ENCODE peak calls at places on chromosomes 2 and 18, in six cellular contexts. One of them, this sample, is unnamed. For H3K4me1 and H3K9me3, the result is how much of the 10 kb centered on the place peaks cover.

GRCh38 chr2:118634876-118635275 is 212.6 kb downstream of the EN1 start:
- ATAC-seq in GM12878: no peak
- ATAC-seq in K562: no peak
- ATAC-seq in A549: no peak
- ATAC-seq in upper lobe of left lung: no peak
- ATAC-seq in HepG2: no peak
- ATAC-seq in this sample: no peak

GRCh38 chr2:6993230-6993640 is 76.0 kb downstream of the RNF144A start:
- ATAC-seq in HepG2: no peak
- ATAC-seq in GM12878: no peak
- ATAC-seq in A549: no peak
- ATAC-seq in upper lobe of left lung: peak
- ATAC-seq in K562: no peak
- ATAC-seq in this sample: peak

GRCh38 chr2:223613017-223613950 is 11.1 kb upstream of the SCG2 start:
- ATAC-seq in upper lobe of left lung: peak
- ATAC-seq in HepG2: peak
- ATAC-seq in K562: peak
- ATAC-seq in GM12878: no peak
- ATAC-seq in A549: peak
- ATAC-seq in this sample: peak

GRCh38 chr18:77366725-77367641 is 117.3 kb downstream of the GALR1 start:
- ATAC-seq in upper lobe of left lung: peak
- ATAC-seq in K562: no peak
- ATAC-seq in GM12878: no peak
- ATAC-seq in A549: peak
- ATAC-seq in HepG2: peak
- ATAC-seq in this sample: peak

GRCh38 chr2:241858206-241859016 is at the start of gene PDCD1:
- ATAC-seq in HepG2: peak
- ATAC-seq in upper lobe of left lung: no peak
- ATAC-seq in K562: peak
- ATAC-seq in A549: peak
- ATAC-seq in GM12878: peak
- ATAC-seq in this sample: no peak

GRCh38 chr2:148876589-148877402 is 1.8 kb downstream of the KIF5C start:
- ATAC-seq in A549: no peak
- ATAC-seq in upper lobe of left lung: peak
- ATAC-seq in GM12878: no peak
- ATAC-seq in HepG2: peak
- ATAC-seq in K562: no peak
- ATAC-seq in this sample: no peak

GRCh38 chr2:170873035-170873692 is 55.9 kb upstream of the GORASP2 start:
- ATAC-seq in GM12878: peak
- ATAC-seq in HepG2: peak
- ATAC-seq in A549: peak
- ATAC-seq in K562: peak
- ATAC-seq in upper lobe of left lung: peak
- ATAC-seq in this sample: peak

GRCh38 chr2:120442923-120443571 is 97.1 kb downstream of the INHBB start:
- ATAC-seq in upper lobe of left lung: peak
- ATAC-seq in HepG2: no peak
- ATAC-seq in GM12878: no peak
- ATAC-seq in A549: peak
- ATAC-seq in K562: peak
- ATAC-seq in this sample: peak

GRCh38 chr2:120238728-120239487 is 13.7 kb upstream of the RALB start:
- ATAC-seq in K562: peak
- ATAC-seq in HepG2: peak
- ATAC-seq in GM12878: no peak
- ATAC-seq in A549: peak
- ATAC-seq in upper lobe of left lung: peak
- ATAC-seq in this sample: peak

GRCh38 chr18:42514522-42514921 is 559.5 kb downstream of the PIK3C3 start:
- ATAC-seq in upper lobe of left lung: no peak
- ATAC-seq in A549: no peak
- ATAC-seq in GM12878: peak
- ATAC-seq in HepG2: no peak
- ATAC-seq in K562: no peak
- ATAC-seq in this sample: no peak

GRCh38 chr2:132477962-132478361 is 61.4 kb downstream of the GPR39 start:
- ATAC-seq in HepG2: no peak
- ATAC-seq in GM12878: no peak
- ATAC-seq in upper lobe of left lung: peak
- ATAC-seq in A549: no peak
- ATAC-seq in K562: no peak
- ATAC-seq in this sample: no peak

GRCh38 chr2:24625728-24626484 is 134.9 kb downstream of the NCOA1 start:
- ATAC-seq in GM12878: no peak
- ATAC-seq in K562: peak
- ATAC-seq in HepG2: no peak
- ATAC-seq in upper lobe of left lung: no peak
- ATAC-seq in A549: no peak
- ATAC-seq in this sample: no peak

GRCh38 chr2:85174943-85175342 is 41.8 kb downstream of the TCF7L1 start:
- ATAC-seq in HepG2: peak
- ATAC-seq in upper lobe of left lung: no peak
- ATAC-seq in GM12878: no peak
- ATAC-seq in K562: no peak
- ATAC-seq in A549: no peak
- ATAC-seq in this sample: no peak

GRCh38 chr18:48391863-48392262 is 17.3 kb downstream of the ZBTB7C start:
- ATAC-seq in HepG2: no peak
- ATAC-seq in GM12878: no peak
- ATAC-seq in K562: no peak
- ATAC-seq in upper lobe of left lung: no peak
- ATAC-seq in A549: no peak
- ATAC-seq in this sample: no peak

GRCh38 chr2:169711751-169712509 is 17.7 kb downstream of the PHOSPHO2 start:
- ATAC-seq in K562: peak
- ATAC-seq in GM12878: no peak
- ATAC-seq in HepG2: no peak
- ATAC-seq in A549: no peak
- ATAC-seq in upper lobe of left lung: no peak
- ATAC-seq in this sample: no peak
- H3K4me1 ChIP-seq in K562: under half
- H3K4me1 ChIP-seq in GM12878: under half
- H3K4me1 ChIP-seq in HepG2: half or more
- H3K4me1 ChIP-seq in A549: under half
- H3K4me1 ChIP-seq in upper lobe of left lung: under half
- H3K4me1 ChIP-seq in this sample: under half

DNA sequence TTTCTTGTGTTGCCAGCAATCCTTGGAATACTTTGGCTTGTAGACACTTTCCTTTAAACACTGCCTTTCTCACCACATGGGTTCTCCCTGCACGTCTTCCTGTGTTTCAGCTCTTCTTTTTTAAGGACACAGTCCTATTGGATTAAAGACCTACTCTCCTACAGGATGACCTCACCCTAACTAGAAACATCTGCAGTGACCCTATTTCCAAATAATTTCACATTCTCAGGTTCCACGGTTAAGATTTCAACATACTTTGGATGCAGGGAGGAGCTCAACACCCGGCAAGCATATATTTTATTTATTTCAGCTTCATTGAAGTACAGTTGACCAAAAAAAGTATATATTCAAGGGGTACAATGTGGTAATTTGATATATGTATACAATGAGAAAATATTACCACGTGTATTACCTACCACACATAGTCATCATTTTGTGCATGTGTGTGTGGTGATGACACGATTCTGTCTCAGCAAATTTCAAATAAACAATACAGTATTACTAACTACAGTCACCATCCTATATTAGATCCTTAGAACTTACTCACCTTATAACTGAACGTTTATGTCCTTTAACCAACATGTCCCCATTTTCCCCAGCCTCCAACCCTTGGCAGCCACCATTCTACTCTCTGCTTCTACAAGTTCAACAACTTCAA is 745.0 kb downstream of the CBLN2 start:
- ATAC-seq in HepG2: no peak
- ATAC-seq in upper lobe of left lung: no peak
- ATAC-seq in GM12878: no peak
- ATAC-seq in K562: no peak
- ATAC-seq in A549: no peak
- ATAC-seq in this sample: no peak
- H3K9me3 ChIP-seq in HepG2: under half
- H3K9me3 ChIP-seq in upper lobe of left lung: under half
- H3K9me3 ChIP-seq in GM12878: under half
- H3K9me3 ChIP-seq in K562: under half
- H3K9me3 ChIP-seq in A549: under half
- H3K9me3 ChIP-seq in this sample: under half

DNA sequence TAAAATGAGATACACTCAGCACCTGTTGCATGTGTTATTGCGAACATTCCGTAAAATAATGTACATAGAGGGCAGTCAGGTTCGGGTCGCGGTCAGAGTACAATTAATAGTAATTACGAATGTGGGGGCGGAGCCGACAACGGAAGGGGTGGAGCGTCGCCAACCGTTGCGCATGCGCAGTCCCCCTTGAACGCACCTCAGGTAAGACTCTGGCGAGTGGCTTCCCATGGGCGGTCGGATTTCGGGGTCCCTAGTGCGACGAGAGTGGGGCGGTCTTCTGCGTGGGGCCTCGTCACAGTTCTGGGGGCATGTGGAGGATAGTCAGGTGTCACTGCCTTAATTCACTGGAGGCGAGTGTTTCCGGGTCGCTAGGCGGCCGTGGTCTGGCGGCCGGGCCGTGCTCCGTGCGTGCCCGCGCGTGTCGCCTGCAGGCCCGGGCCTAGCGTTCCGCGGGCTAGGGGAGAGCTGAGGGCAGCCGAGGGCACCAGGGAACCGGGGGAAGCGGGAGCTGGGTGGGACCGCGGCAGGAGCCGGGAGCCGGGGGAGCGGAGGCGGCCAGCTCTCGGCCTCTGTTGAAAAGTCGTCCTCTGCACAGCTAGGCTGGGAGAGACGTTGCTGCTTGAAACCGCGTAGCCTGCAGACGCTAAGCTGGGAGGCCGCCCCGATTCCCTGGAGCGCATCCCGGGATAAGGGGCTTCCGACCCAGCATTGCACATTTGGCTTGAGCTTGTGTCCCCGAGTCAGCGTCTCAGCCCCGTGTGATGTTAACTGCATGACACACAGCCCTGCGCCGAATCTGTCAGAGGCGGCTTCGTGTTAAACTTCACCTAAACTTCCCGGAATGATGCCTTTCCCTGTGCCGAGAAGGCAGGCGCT is at the start of gene CEBPZOS:
- ATAC-seq in K562: peak
- ATAC-seq in A549: peak
- ATAC-seq in HepG2: peak
- ATAC-seq in GM12878: peak
- ATAC-seq in upper lobe of left lung: peak
- ATAC-seq in this sample: peak
- TF ChIP-seq EP300 in K562: no peak
- TF ChIP-seq EP300 in A549: no peak
- TF ChIP-seq EP300 in HepG2: no peak
- TF ChIP-seq EP300 in GM12878: no peak
- TF ChIP-seq EP300 in upper lobe of left lung: no peak
- TF ChIP-seq EP300 in this sample: no peak

GRCh38 chr18:21100678-21101077 is 10.9 kb downstream of the ROCK1 start:
- ATAC-seq in A549: no peak
- ATAC-seq in upper lobe of left lung: peak
- ATAC-seq in K562: peak
- ATAC-seq in GM12878: peak
- ATAC-seq in HepG2: no peak
- ATAC-seq in this sample: no peak

GRCh38 chr18:21099442-21099841 is 12.2 kb downstream of the ROCK1 start:
- ATAC-seq in K562: no peak
- ATAC-seq in HepG2: no peak
- ATAC-seq in A549: no peak
- ATAC-seq in GM12878: peak
- ATAC-seq in upper lobe of left lung: no peak
- ATAC-seq in this sample: no peak

GRCh38 chr18:21100141-21100540 is 11.5 kb downstream of the ROCK1 start:
- ATAC-seq in upper lobe of left lung: no peak
- ATAC-seq in A549: no peak
- ATAC-seq in HepG2: no peak
- ATAC-seq in GM12878: peak
- ATAC-seq in K562: no peak
- ATAC-seq in this sample: no peak

GRCh38 chr18:21093133-21093532 is 18.5 kb downstream of the ROCK1 start:
- ATAC-seq in A549: no peak
- ATAC-seq in GM12878: no peak
- ATAC-seq in HepG2: no peak
- ATAC-seq in K562: no peak
- ATAC-seq in upper lobe of left lung: no peak
- ATAC-seq in this sample: no peak

DNA sequence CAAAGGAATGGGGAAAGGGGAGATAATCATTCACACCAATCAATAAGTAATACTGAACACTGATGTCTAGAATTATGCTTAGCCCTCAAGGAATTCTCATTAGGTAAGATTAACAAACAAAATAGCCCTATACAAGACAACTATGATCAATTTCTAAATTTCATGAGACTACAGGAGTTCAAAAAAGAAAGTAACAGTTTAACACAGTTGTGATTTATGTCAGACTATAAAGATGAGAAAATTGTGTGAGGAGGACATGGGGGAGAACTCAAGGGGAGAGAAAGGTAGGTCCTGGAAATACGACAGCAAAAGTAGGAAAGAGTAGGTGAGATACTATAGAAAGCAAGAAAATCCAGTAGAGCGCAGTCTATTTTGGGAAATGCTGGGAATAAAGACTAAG is 14.9 kb downstream of the ROCK1 start:
- ATAC-seq in A549: no peak
- ATAC-seq in K562: no peak
- ATAC-seq in upper lobe of left lung: no peak
- ATAC-seq in GM12878: no peak
- ATAC-seq in HepG2: no peak
- ATAC-seq in this sample: no peak
- H3K4me1 ChIP-seq in A549: under half
- H3K4me1 ChIP-seq in K562: under half
- H3K4me1 ChIP-seq in upper lobe of left lung: under half
- H3K4me1 ChIP-seq in GM12878: under half
- H3K4me1 ChIP-seq in HepG2: under half
- H3K4me1 ChIP-seq in this sample: half or more

GRCh38 chr2:174512345-174512744 is 25.5 kb upstream of the GPR155 start:
- ATAC-seq in GM12878: no peak
- ATAC-seq in K562: no peak
- ATAC-seq in upper lobe of left lung: no peak
- ATAC-seq in A549: no peak
- ATAC-seq in HepG2: no peak
- ATAC-seq in this sample: no peak

GRCh38 chr2:174511580-174512260 is 24.9 kb upstream of the GPR155 start:
- ATAC-seq in A549: no peak
- ATAC-seq in upper lobe of left lung: no peak
- ATAC-seq in HepG2: no peak
- ATAC-seq in GM12878: no peak
- ATAC-seq in K562: no peak
- ATAC-seq in this sample: no peak

GRCh38 chr2:174510583-174511189 is 23.9 kb upstream of the GPR155 start:
- ATAC-seq in HepG2: no peak
- ATAC-seq in GM12878: no peak
- ATAC-seq in K562: no peak
- ATAC-seq in A549: no peak
- ATAC-seq in upper lobe of left lung: no peak
- ATAC-seq in this sample: no peak
- H3K9me3 ChIP-seq in HepG2: half or more
- H3K9me3 ChIP-seq in GM12878: under half
- H3K9me3 ChIP-seq in K562: under half
- H3K9me3 ChIP-seq in A549: under half
- H3K9me3 ChIP-seq in upper lobe of left lung: under half
- H3K9me3 ChIP-seq in this sample: under half